ENCODE peak calls at places on chromosomes 16 and 17, in eight cellular contexts. W is adipocyte; Q is anterior cingulate cortex; N is EL; P is mesendoderm; R is AG08395; H is activated naive CD8-positive, alpha-beta T cell treated with anti-CD3 and anti-CD28 coated beads for 36 hours; A is cardiac fibroblast. E is an unnamed sample.

GRCh38 chr16:85446846-85447656 is 166.1 kb upstream of the GSE1 start:
- DNase-seq in W (no peak), Q (no peak), N (no peak), P (no peak), R (no peak), H (no peak), A (no peak), E (peak)

GRCh38 chr16:10992797-10993196 is 48.4 kb downstream of the CLEC16A start:
- DNase-seq in W (peak), Q (no peak), N (peak), P (peak), R (peak), H (peak), A (peak), E (no peak)

GRCh38 chr16:23433261-23433920 is 19.6 kb downstream of the COG7 start:
- DNase-seq in W (no peak), Q (no peak), N (no peak), P (no peak), R (no peak), H (no peak), A (no peak), E (no peak)

GRCh38 chr17:17510456-17511292 is 14.5 kb upstream of the RASD1 start:
- DNase-seq in W (no peak), Q (no peak), N (no peak), P (no peak), R (no peak), H (no peak), A (no peak), E (no peak)

GRCh38 chr17:43020030-43020621 is 2.1 kb downstream of the VAT1 start:
- DNase-seq in W (no peak), Q (no peak), N (no peak), P (peak), R (no peak), H (no peak), A (peak), E (no peak)

GRCh38 chr17:64091116-64091515 is 38.8 kb downstream of the ERN1 start:
- DNase-seq in W (no peak), Q (no peak), N (peak), P (no peak), R (no peak), H (no peak), A (peak), E (no peak)

GRCh38 chr17:79011451-79012147 is 2.0 kb upstream of the CANT1 start:
- DNase-seq in W (no peak), Q (no peak), N (peak), P (peak), R (no peak), H (no peak), A (peak), E (no peak)

GRCh38 chr16:63461248-63461841 is 1425.1 kb upstream of the CDH8 start:
- DNase-seq in W (peak), Q (no peak), N (peak), P (peak), R (peak), H (no peak), A (peak), E (peak)

GRCh38 chr16:49023095-49023494 is 258.5 kb downstream of the CBLN1 start:
- DNase-seq in W (no peak), Q (no peak), N (peak), P (no peak), R (peak), H (no peak), A (peak), E (no peak)

GRCh38 chr16:20850981-20851380 is 44.7 kb downstream of the REXO5 start:
- DNase-seq in W (no peak), Q (no peak), N (no peak), P (no peak), R (no peak), H (no peak), A (peak), E (no peak)

GRCh38 chr17:2736956-2737355 is 12.5 kb downstream of the CCDC92B start:
- DNase-seq in W (no peak), Q (no peak), N (no peak), P (no peak), R (no peak), H (no peak), A (no peak), E (no peak)

GRCh38 chr17:57355090-57355859 is 99.0 kb downstream of the MSI2 start:
- DNase-seq in W (no peak), Q (no peak), N (no peak), P (no peak), R (no peak), H (no peak), A (no peak), E (no peak)

GRCh38 chr16:71426069-71426879 is 15.6 kb downstream of the TLE7 start:
- DNase-seq in W (peak), Q (no peak), N (peak), P (peak), R (peak), H (peak), A (peak), E (no peak)

GRCh38 chr16:28193530-28194423 is 18.0 kb downstream of the XPO6 start:
- DNase-seq in W (peak), Q (no peak), N (peak), P (peak), R (peak), H (peak), A (peak), E (no peak)

GRCh38 chr16:78926723-78927200 is 673.8 kb downstream of the MAF start:
- DNase-seq in W (no peak), Q (no peak), N (no peak), P (no peak), R (no peak), H (no peak), A (no peak), E (no peak)

GRCh38 chr17:7888184-7888920 is at the start of gene CHD3:
- DNase-seq in W (peak), Q (no peak), N (no peak), P (peak), R (no peak), H (peak), A (peak), E (no peak)

GRCh38 chr17:4592240-4593005 is 8.1 kb downstream of the SMTNL2 start:
- DNase-seq in W (no peak), Q (no peak), N (no peak), P (no peak), R (no peak), H (no peak), A (no peak), E (no peak)

GRCh38 chr17:28747801-28748750 is 4.3 kb downstream of the TRAF4 start:
- DNase-seq in W (no peak), Q (no peak), N (no peak), P (no peak), R (no peak), H (no peak), A (no peak), E (no peak)

GRCh38 chr17:60086822-60087591 is 8.3 kb upstream of the HEATR6 start:
- DNase-seq in W (peak), Q (no peak), N (peak), P (peak), R (peak), H (no peak), A (peak), E (no peak)

GRCh38 chr17:82642022-82642421 is 6.2 kb downstream of the WDR45B start:
- DNase-seq in W (no peak), Q (no peak), N (no peak), P (no peak), R (no peak), H (no peak), A (no peak), E (no peak)

GRCh38 chr17:34725008-34725407 is 145.6 kb downstream of the TMEM132E start:
- DNase-seq in W (no peak), Q (no peak), N (no peak), P (peak), R (no peak), H (no peak), A (no peak), E (no peak)

GRCh38 chr17:66829386-66829864 is 5.5 kb upstream of the CACNG5 start:
- DNase-seq in W (peak), Q (no peak), N (peak), P (peak), R (peak), H (no peak), A (peak), E (peak)

E was measured in Jurkat, Clone E6-1.